ENCODE peak calls at places on chromosomes 4 and X, in eight cellular contexts. One of them, this sample, is unnamed.

GRCh38 chr4:38523054-38523453 is 140.9 kb upstream of the KLF3 start:
- DNase-seq in CD4-positive, CD25-positive, alpha-beta regulatory T cell: no peak
- DNase-seq in psoas muscle: no peak
- DNase-seq in astrocyte: no peak
- DNase-seq in heart right ventricle: peak; percentile 17
- DNase-seq in mammary epithelial cell: no peak
- DNase-seq in SJSA1: no peak
- DNase-seq in ovary: no peak
- DNase-seq in this sample: no peak

GRCh38 chr4:171985129-171985528 is 171.9 kb downstream of the GALNTL6 start:
- DNase-seq in CD4-positive, CD25-positive, alpha-beta regulatory T cell: no peak
- DNase-seq in psoas muscle: no peak
- DNase-seq in astrocyte: no peak
- DNase-seq in heart right ventricle: no peak
- DNase-seq in mammary epithelial cell: peak; percentile 5
- DNase-seq in SJSA1: no peak
- DNase-seq in ovary: no peak
- DNase-seq in this sample: no peak

GRCh38 chr4:11337287-11337686 is 91.4 kb downstream of the HS3ST1 start:
- DNase-seq in CD4-positive, CD25-positive, alpha-beta regulatory T cell: no peak
- DNase-seq in psoas muscle: no peak
- DNase-seq in astrocyte: no peak
- DNase-seq in heart right ventricle: no peak
- DNase-seq in mammary epithelial cell: no peak
- DNase-seq in SJSA1: no peak
- DNase-seq in ovary: no peak
- DNase-seq in this sample: no peak

GRCh38 chrX:10110984-10111363 is 45.8 kb upstream of the CLCN4 start:
- DNase-seq in CD4-positive, CD25-positive, alpha-beta regulatory T cell: peak; percentile 5
- DNase-seq in psoas muscle: no peak
- DNase-seq in astrocyte: no peak
- DNase-seq in heart right ventricle: no peak
- DNase-seq in mammary epithelial cell: no peak
- DNase-seq in SJSA1: no peak
- DNase-seq in ovary: no peak
- DNase-seq in this sample: no peak

GRCh38 chr4:157141976-157142375 is 66.0 kb downstream of the GLRB start:
- DNase-seq in CD4-positive, CD25-positive, alpha-beta regulatory T cell: no peak
- DNase-seq in psoas muscle: no peak
- DNase-seq in astrocyte: no peak
- DNase-seq in heart right ventricle: no peak
- DNase-seq in mammary epithelial cell: no peak
- DNase-seq in SJSA1: no peak
- DNase-seq in ovary: no peak
- DNase-seq in this sample: no peak

GRCh38 chrX:50204364-50204899 is at the start of gene CCNB3:
- DNase-seq in CD4-positive, CD25-positive, alpha-beta regulatory T cell: peak; percentile 46
- DNase-seq in psoas muscle: peak; percentile 70
- DNase-seq in astrocyte: peak; percentile 59
- DNase-seq in heart right ventricle: peak; percentile 64
- DNase-seq in mammary epithelial cell: peak; percentile 70
- DNase-seq in SJSA1: peak; percentile 52
- DNase-seq in ovary: peak; percentile 57
- DNase-seq in this sample: peak; percentile 56

GRCh38 chrX:37765507-37765906 is 14.4 kb upstream of the CYBB start:
- DNase-seq in CD4-positive, CD25-positive, alpha-beta regulatory T cell: no peak
- DNase-seq in psoas muscle: no peak
- DNase-seq in astrocyte: no peak
- DNase-seq in heart right ventricle: no peak
- DNase-seq in mammary epithelial cell: no peak
- DNase-seq in SJSA1: no peak
- DNase-seq in ovary: no peak
- DNase-seq in this sample: no peak

GRCh38 chr4:83217721-83218522 is 66.7 kb downstream of the COQ2 start:
- DNase-seq in CD4-positive, CD25-positive, alpha-beta regulatory T cell: peak; percentile 27
- DNase-seq in psoas muscle: no peak
- DNase-seq in astrocyte: no peak
- DNase-seq in heart right ventricle: no peak
- DNase-seq in mammary epithelial cell: no peak
- DNase-seq in SJSA1: no peak
- DNase-seq in ovary: no peak
- DNase-seq in this sample: no peak

GRCh38 chrX:20060961-20061868 is 55.5 kb downstream of the MAP7D2 start:
- DNase-seq in CD4-positive, CD25-positive, alpha-beta regulatory T cell: no peak
- DNase-seq in psoas muscle: no peak
- DNase-seq in astrocyte: no peak
- DNase-seq in heart right ventricle: no peak
- DNase-seq in mammary epithelial cell: no peak
- DNase-seq in SJSA1: no peak
- DNase-seq in ovary: no peak
- DNase-seq in this sample: no peak

DNA sequence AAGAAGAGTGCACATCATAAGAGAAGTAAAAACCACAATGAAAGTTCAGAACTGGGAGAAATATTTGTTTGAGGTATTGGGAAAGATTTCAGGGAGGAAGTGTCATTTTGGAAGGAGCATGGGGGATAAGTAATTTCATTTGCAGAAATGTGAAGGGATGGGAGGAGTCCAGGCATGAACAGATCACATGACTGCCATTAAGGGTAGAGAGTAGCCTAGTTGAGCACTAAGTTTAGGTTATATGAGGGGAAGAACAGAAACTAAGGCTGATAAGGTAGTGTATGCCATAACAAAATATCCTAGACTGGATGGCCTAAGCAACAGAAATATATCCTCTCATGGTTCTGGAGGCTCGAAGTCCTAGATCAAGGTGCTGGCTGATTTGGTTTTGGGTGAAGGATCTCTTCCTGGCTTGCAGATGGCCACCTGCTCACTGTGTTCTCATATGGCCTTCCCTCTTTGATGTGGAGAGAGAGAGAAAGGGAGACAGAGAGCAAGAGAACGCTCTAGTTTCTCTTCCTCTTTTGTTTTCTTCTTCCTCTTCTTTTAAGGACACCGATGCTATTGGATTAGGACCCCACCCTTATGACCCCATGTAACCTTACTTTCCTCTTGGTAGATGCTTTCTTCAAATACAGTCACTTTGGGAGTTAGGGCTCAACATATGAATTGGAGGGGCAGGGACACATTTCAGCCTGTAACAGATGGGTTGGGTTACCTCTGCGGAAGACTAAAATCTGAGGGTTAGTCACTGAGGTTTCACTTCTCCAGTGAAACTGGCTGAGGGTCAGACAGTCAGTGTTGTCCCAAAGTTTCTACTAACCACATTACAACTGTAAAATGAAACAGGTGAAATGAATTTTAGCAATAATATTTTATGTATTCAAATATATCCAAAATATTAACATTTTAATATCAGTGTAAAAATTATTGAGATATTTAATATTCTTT is 77.9 kb downstream of the EGF start:
- DNase-seq in CD4-positive, CD25-positive, alpha-beta regulatory T cell: no peak
- DNase-seq in psoas muscle: no peak
- DNase-seq in astrocyte: no peak
- DNase-seq in heart right ventricle: no peak
- DNase-seq in mammary epithelial cell: no peak
- DNase-seq in SJSA1: no peak
- DNase-seq in ovary: no peak
- DNase-seq in this sample: no peak
- H3K27ac ChIP-seq in CD4-positive, CD25-positive, alpha-beta regulatory T cell: no peak overlapping the region
- H3K27ac ChIP-seq in psoas muscle: no peak overlapping the region
- H3K27ac ChIP-seq in astrocyte: no peak overlapping the region
- H3K27ac ChIP-seq in heart right ventricle: no peak overlapping the region
- H3K27ac ChIP-seq in mammary epithelial cell: peak overlapping the region; percentile 98
- H3K27ac ChIP-seq in SJSA1: no peak overlapping the region
- H3K27ac ChIP-seq in ovary: no peak overlapping the region
- H3K27ac ChIP-seq in this sample: no peak overlapping the region

DNA sequence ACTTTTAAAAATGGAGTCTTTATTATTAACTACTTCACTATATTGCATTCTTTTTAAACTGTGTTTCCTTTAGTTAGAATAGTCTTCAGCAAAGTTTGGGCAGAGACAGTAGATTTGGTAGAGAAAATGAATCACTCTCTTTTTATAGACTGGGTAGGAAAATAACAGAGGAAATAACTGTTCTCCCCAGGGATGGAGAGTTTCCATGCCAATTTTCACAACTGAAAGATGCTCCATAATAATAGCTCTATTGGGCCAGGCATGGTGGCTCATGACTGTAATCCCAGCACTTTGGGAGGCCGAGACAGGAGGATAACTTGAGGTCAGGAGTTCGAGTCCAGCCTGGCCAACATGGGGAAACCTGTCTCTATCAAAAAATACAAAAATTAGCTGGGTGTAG is 13.1 kb downstream of the HSD17B13 start:
- DNase-seq in CD4-positive, CD25-positive, alpha-beta regulatory T cell: no peak
- DNase-seq in psoas muscle: no peak
- DNase-seq in astrocyte: no peak
- DNase-seq in heart right ventricle: no peak
- DNase-seq in mammary epithelial cell: no peak
- DNase-seq in SJSA1: no peak
- DNase-seq in ovary: no peak
- DNase-seq in this sample: no peak
- H3K27me3 ChIP-seq in CD4-positive, CD25-positive, alpha-beta regulatory T cell: no peaks in the 10 kb centered on the region
- H3K27me3 ChIP-seq in psoas muscle: no peaks in the 10 kb centered on the region
- H3K27me3 ChIP-seq in astrocyte: no peaks in the 10 kb centered on the region
- H3K27me3 ChIP-seq in heart right ventricle: no peaks in the 10 kb centered on the region
- H3K27me3 ChIP-seq in mammary epithelial cell: no peaks in the 10 kb centered on the region
- H3K27me3 ChIP-seq in SJSA1: peaks cover 3% of the 10 kb centered on the region
- H3K27me3 ChIP-seq in ovary: no peaks in the 10 kb centered on the region
- H3K27me3 ChIP-seq in this sample: no peaks in the 10 kb centered on the region

GRCh38 chr4:110510282-110510681 is 34.3 kb downstream of the ENPEP start:
- DNase-seq in CD4-positive, CD25-positive, alpha-beta regulatory T cell: no peak
- DNase-seq in psoas muscle: no peak
- DNase-seq in astrocyte: no peak
- DNase-seq in heart right ventricle: no peak
- DNase-seq in mammary epithelial cell: no peak
- DNase-seq in SJSA1: no peak
- DNase-seq in ovary: no peak
- DNase-seq in this sample: no peak
- H3K27ac ChIP-seq in CD4-positive, CD25-positive, alpha-beta regulatory T cell: no peak overlapping the region
- H3K27ac ChIP-seq in psoas muscle: no peak overlapping the region
- H3K27ac ChIP-seq in astrocyte: no peak overlapping the region
- H3K27ac ChIP-seq in heart right ventricle: no peak overlapping the region
- H3K27ac ChIP-seq in mammary epithelial cell: no peak overlapping the region
- H3K27ac ChIP-seq in SJSA1: no peak overlapping the region
- H3K27ac ChIP-seq in ovary: no peak overlapping the region
- H3K27ac ChIP-seq in this sample: no peak overlapping the region

DNA sequence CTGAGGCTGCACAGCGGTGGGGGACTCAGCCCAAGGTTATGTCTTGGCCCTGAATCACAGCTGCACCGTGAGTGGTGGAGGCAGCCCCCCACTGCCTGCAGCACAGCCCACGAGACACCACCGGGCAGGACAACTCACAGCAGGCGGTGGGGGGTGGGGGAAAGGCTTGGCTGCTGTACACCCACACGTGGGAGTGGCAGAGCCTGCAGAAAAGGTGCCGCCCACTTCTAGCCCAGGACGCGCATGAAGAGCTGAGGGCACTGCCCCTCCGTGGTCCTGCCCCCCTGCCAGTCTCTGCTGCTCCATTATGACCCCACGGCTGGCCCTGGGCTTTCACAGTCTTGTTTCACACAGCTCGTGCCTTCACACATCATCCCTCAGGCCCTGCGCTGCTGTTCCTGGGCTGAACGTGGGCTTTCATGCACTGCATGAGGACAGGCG is 40.8 kb downstream of the FGFRL1 start:
- DNase-seq in CD4-positive, CD25-positive, alpha-beta regulatory T cell: no peak
- DNase-seq in psoas muscle: no peak
- DNase-seq in astrocyte: no peak
- DNase-seq in heart right ventricle: no peak
- DNase-seq in mammary epithelial cell: no peak
- DNase-seq in SJSA1: no peak
- DNase-seq in ovary: no peak
- DNase-seq in this sample: no peak
- H3K27me3 ChIP-seq in CD4-positive, CD25-positive, alpha-beta regulatory T cell: no peaks in the 10 kb centered on the region
- H3K27me3 ChIP-seq in psoas muscle: no peaks in the 10 kb centered on the region
- H3K27me3 ChIP-seq in astrocyte: peaks cover 18% of the 10 kb centered on the region
- H3K27me3 ChIP-seq in heart right ventricle: peaks cover 34% of the 10 kb centered on the region
- H3K27me3 ChIP-seq in mammary epithelial cell: peaks cover 17% of the 10 kb centered on the region
- H3K27me3 ChIP-seq in SJSA1: peaks cover 3% of the 10 kb centered on the region
- H3K27me3 ChIP-seq in ovary: peaks cover 2% of the 10 kb centered on the region
- H3K27me3 ChIP-seq in this sample: peaks cover 16% of the 10 kb centered on the region

DNA sequence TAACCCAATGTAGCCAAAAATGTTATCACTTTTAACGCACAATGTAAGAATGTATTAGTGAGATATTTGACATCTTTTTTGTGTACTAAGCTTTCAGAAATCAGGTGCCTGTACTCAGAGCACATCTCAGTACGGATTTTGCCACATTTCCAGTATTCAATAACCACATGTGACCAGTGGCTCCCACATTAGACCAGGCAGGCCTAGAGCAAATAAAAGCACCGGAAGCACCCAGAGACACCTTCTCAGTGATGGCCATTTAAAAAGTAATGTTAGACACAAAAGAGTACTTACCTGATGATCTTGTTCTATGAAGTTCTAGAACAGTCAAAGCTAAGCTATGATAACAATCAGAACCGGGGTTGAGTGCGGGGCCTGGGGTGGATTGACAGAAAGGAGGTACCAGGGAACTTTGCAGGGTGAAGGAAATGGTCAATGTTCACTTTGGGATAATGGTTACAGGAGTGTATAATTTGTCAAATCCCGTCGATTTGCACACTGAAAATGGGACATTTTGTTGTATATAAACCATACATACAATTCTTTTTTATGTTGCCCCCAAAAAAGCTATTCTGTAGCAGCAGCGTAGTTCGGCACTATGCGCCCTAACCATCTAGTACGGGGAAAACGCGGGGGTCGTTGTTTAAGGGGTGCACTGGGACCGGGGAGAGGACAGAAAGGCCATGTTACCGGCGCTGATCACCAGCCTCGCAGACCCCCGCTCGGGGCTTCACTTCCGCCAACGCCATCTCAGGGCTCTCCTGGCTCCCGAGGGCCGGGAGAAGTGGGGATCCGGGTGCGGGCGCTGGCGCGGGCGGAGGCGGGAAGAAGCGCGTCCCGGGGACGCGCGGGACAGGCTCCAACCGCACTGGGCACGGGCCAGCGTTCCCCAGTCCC is 1.0 kb downstream of the CTPS2 start:
- DNase-seq in CD4-positive, CD25-positive, alpha-beta regulatory T cell: no peak
- DNase-seq in psoas muscle: peak; percentile 16
- DNase-seq in astrocyte: no peak
- DNase-seq in heart right ventricle: no peak
- DNase-seq in mammary epithelial cell: no peak
- DNase-seq in SJSA1: no peak
- DNase-seq in ovary: no peak
- DNase-seq in this sample: no peak
- H3K27ac ChIP-seq in CD4-positive, CD25-positive, alpha-beta regulatory T cell: peak overlapping the region; percentile 47
- H3K27ac ChIP-seq in psoas muscle: peak overlapping the region; percentile 80
- H3K27ac ChIP-seq in astrocyte: peak overlapping the region; percentile 47
- H3K27ac ChIP-seq in heart right ventricle: peak overlapping the region; percentile 83
- H3K27ac ChIP-seq in mammary epithelial cell: peak overlapping the region; percentile 28
- H3K27ac ChIP-seq in SJSA1: no peak overlapping the region
- H3K27ac ChIP-seq in ovary: peak overlapping the region; percentile 96
- H3K27ac ChIP-seq in this sample: peak overlapping the region; percentile 83

DNA sequence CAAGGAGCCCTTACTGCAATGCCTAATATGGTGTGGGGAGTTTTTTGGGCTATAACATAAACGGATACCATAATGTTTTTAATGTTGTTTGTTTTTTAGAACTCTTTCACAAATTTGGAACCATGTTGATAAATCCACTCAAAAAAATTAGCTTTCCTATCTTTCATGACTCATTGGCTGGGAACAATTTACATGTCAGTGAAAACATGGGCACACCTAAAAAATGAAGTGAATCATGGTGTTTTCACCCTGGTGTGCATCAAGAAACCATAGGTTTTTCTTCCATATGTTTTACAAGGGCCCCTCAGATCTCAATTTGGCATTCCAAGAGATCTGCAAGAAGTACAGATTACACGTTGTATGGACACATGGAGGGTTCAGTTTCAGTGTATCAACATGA is 207.1 kb downstream of the NWD2 start:
- DNase-seq in CD4-positive, CD25-positive, alpha-beta regulatory T cell: no peak
- DNase-seq in psoas muscle: no peak
- DNase-seq in astrocyte: no peak
- DNase-seq in heart right ventricle: no peak
- DNase-seq in mammary epithelial cell: no peak
- DNase-seq in SJSA1: no peak
- DNase-seq in ovary: no peak
- DNase-seq in this sample: no peak
- H3K27me3 ChIP-seq in CD4-positive, CD25-positive, alpha-beta regulatory T cell: peaks cover 24% of the 10 kb centered on the region
- H3K27me3 ChIP-seq in psoas muscle: peaks cover 8% of the 10 kb centered on the region
- H3K27me3 ChIP-seq in astrocyte: peaks cover 39% of the 10 kb centered on the region
- H3K27me3 ChIP-seq in heart right ventricle: peaks cover 49% of the 10 kb centered on the region
- H3K27me3 ChIP-seq in mammary epithelial cell: peaks cover 18% of the 10 kb centered on the region
- H3K27me3 ChIP-seq in SJSA1: peaks cover 15% of the 10 kb centered on the region
- H3K27me3 ChIP-seq in ovary: no peaks in the 10 kb centered on the region
- H3K27me3 ChIP-seq in this sample: no peaks in the 10 kb centered on the region